ENCODE peak calls at places on chromosome 18, in five cellular contexts. K is HTR-8/SVneo, H is fibroblast of the conjunctiva, C is HCT116, I is NCI-H1417 treated with DMSO at 0.1 percent for 48 hours. T is an unnamed sample.

GRCh38 chr18:67742525-67742924 is 226.0 kb upstream of the DSEL start:
- DNase-seq in H (no peak), K (no peak), I (no peak), C (no peak), T (no peak)

GRCh38 chr18:57337890-57338289 is 14.5 kb upstream of the ST8SIA3 start:
- DNase-seq in H (no peak), I (no peak), K (no peak), C (no peak), T (no peak)

GRCh38 chr18:32760391-32760790 is 12.4 kb downstream of the KLHL14 start:
- DNase-seq in I (no peak), H (no peak), C (no peak), K (no peak), T (no peak)

GRCh38 chr18:58611471-58612131 is 17.3 kb downstream of the ALPK2 start:
- DNase-seq in I (no peak), K (no peak), H (no peak), C (no peak), T (no peak)

GRCh38 chr18:6629635-6630140 is 99.8 kb upstream of the ARHGAP28 start:
- DNase-seq in I (no peak), K (peak), C (no peak), H (peak), T (no peak)

GRCh38 chr18:22606563-22607283 is 189.0 kb upstream of the CTAGE1 start:
- DNase-seq in K (no peak), H (no peak), I (no peak), C (no peak), T (no peak)

GRCh38 chr18:3172081-3172480 is 47.7 kb downstream of the MYOM1 start:
- DNase-seq in C (no peak), I (no peak), H (no peak), K (no peak), T (no peak)

GRCh38 chr18:9731380-9731779 is 23.3 kb downstream of the RAB31 start:
- DNase-seq in K (no peak), I (no peak), H (no peak), C (no peak), T (no peak)

GRCh38 chr18:24841536-24841935 is 381.1 kb downstream of the HRH4 start:
- DNase-seq in C (no peak), I (no peak), K (no peak), H (no peak), T (no peak)

GRCh38 chr18:76633504-76634259 is 138.6 kb upstream of the ZNF516 start:
- DNase-seq in C (no peak), I (no peak), K (no peak), H (no peak), T (no peak)

GRCh38 chr18:38951633-38952032 is 1386.0 kb upstream of the CELF4 start:
- DNase-seq in K (no peak), C (no peak), H (no peak), I (no peak), T (no peak)

T was measured in activated gamma-delta T cell treated with Interleukin-2 at 50 U/mL for 16 hours.